ENCODE peak calls at places on chromosomes 12 and 14, in nine cellular contexts. U is AG04450; W is mesenchymal stem cell; H is memory B cell; L is psoas muscle; Q is AG08396; K is non-pigmented ciliary epithelial cell; A is stimulated activated CD4-positive, alpha-beta T cell treated with anti-CD3 and anti-CD28 coated beads, Interleukin-2, amount 100 ng/mL, for 48 hours; E is NCI-H2171 treated with DMSO at 0.1 percent for 48 hours. P is an unnamed sample.

GRCh38 chr12:92971869-92972524 is 42.9 kb upstream of the EEA1 start:
- DNase-seq in H (no peak), Q (peak), K (peak), E (no peak), U (peak), L (no peak), W (peak), A (no peak), P (peak)

GRCh38 chr12:5656836-5657235 is 224.9 kb downstream of the NTF3 start:
- DNase-seq in A (no peak), U (no peak), E (no peak), W (no peak), H (no peak), L (no peak), K (no peak), Q (no peak), P (no peak)

GRCh38 chr12:51548241-51548640 is 42.8 kb upstream of the SCN8A start:
- DNase-seq in L (no peak), K (no peak), Q (no peak), H (no peak), A (no peak), W (no peak), U (no peak), E (no peak), P (no peak)

GRCh38 chr12:14384783-14385638 is 19.5 kb downstream of the ATF7IP start:
- DNase-seq in H (peak), U (peak), L (no peak), W (peak), K (peak), E (peak), A (peak), Q (peak), P (peak)

GRCh38 chr12:26340649-26341048 is 145.3 kb downstream of the SSPN start:
- DNase-seq in A (no peak), W (no peak), E (no peak), Q (no peak), H (no peak), K (no peak), L (no peak), U (no peak), P (no peak)

GRCh38 chr12:55970775-55971174 is 3.1 kb upstream of the RAB5B start:
- DNase-seq in K (no peak), A (no peak), L (no peak), U (no peak), H (no peak), W (peak), E (no peak), Q (no peak), P (no peak)

GRCh38 chr12:29149691-29150382 is 759 bp downstream of the FAR2 start:
- DNase-seq in L (peak), K (no peak), Q (no peak), W (no peak), H (no peak), A (no peak), E (peak), U (no peak), P (no peak)

GRCh38 chr12:82627799-82628198 is 58.9 kb upstream of the TMTC2 start:
- DNase-seq in L (no peak), K (peak), E (peak), H (no peak), Q (peak), U (no peak), W (peak), A (no peak), P (no peak)

GRCh38 chr14:38755036-38755435 is 348.0 kb downstream of the SEC23A start:
- DNase-seq in K (no peak), A (no peak), Q (no peak), E (no peak), L (no peak), W (no peak), H (no peak), U (no peak), P (no peak)

GRCh38 chr12:117141097-117141898 is 42.1 kb upstream of the TESC start:
- DNase-seq in E (peak), A (no peak), U (no peak), Q (no peak), L (no peak), K (no peak), H (no peak), W (no peak), P (no peak)

GRCh38 chr12:64681200-64682052 is 71.1 kb downstream of the RASSF3 start:
- DNase-seq in A (no peak), Q (no peak), E (no peak), L (no peak), W (no peak), U (no peak), H (no peak), K (no peak), P (no peak)

GRCh38 chr12:79737875-79738718 is 47.3 kb upstream of the PAWR start:
- DNase-seq in L (no peak), A (peak), Q (peak), K (peak), H (peak), U (no peak), W (peak), E (peak), P (no peak)

GRCh38 chr12:114671321-114671663 is 12.7 kb downstream of the TBX3 start:
- DNase-seq in W (no peak), U (no peak), Q (peak), H (no peak), L (no peak), K (no peak), E (no peak), A (no peak), P (no peak)

GRCh38 chr14:30375280-30375892 is 183.6 kb upstream of the G2E3 start:
- DNase-seq in H (peak), A (peak), E (peak), Q (peak), W (peak), K (peak), U (peak), L (peak), P (peak)

GRCh38 chr14:73943083-73943482 is 6.8 kb downstream of the FAM161B start:
- DNase-seq in W (peak), E (no peak), K (peak), L (no peak), H (no peak), U (peak), Q (peak), A (no peak), P (peak)

GRCh38 chr12:78430501-78430900 is 434.1 kb upstream of the SYT1 start:
- DNase-seq in W (peak), K (no peak), H (no peak), A (no peak), L (no peak), U (no peak), Q (no peak), E (no peak), P (no peak)

GRCh38 chr12:20367731-20368652 is at the start of gene PDE3A:
- DNase-seq in H (no peak), E (no peak), U (no peak), Q (peak), W (peak), L (peak), K (peak), A (no peak), P (no peak)

GRCh38 chr12:25813843-25814242 is 144.6 kb upstream of the RASSF8 start:
- DNase-seq in Q (no peak), E (no peak), A (no peak), K (no peak), L (no peak), W (no peak), U (no peak), H (no peak), P (no peak)